ENCODE peak calls at places on chromosomes 16 and 17, in ten cellular contexts. P, A, Y, Q, T, F, R, N, W and X are unnamed samples.

GRCh38 chr17:16882243-16882925 is 89.5 kb downstream of the TNFRSF13B start:
- DNase-seq in A (no peak), P (no peak), Q (no peak), N (peak), Y (no peak), T (no peak), F (no peak), W (no peak), R (no peak), X (no peak)

GRCh38 chr16:52603015-52603414 is 56.1 kb upstream of the TOX3 start:
- DNase-seq in R (no peak), Q (no peak), A (no peak), W (no peak), Y (no peak), N (no peak), P (peak), T (no peak), F (no peak), X (no peak)

GRCh38 chr17:57662021-57662420 is 83.1 kb downstream of the CCDC182 start:
- DNase-seq in T (no peak), Q (no peak), A (no peak), P (no peak), R (no peak), W (no peak), F (no peak), Y (no peak), N (peak), X (no peak)

GRCh38 chr17:39123627-39124026 is 27.8 kb downstream of the PLXDC1 start:
- DNase-seq in R (no peak), T (no peak), W (no peak), P (no peak), Y (peak), F (no peak), N (no peak), A (no peak), Q (no peak), X (no peak)

GRCh38 chr17:73657473-73658116 is 13.3 kb upstream of the SDK2 start:
- DNase-seq in W (no peak), Q (peak), A (peak), P (peak), F (peak), N (no peak), R (no peak), Y (no peak), T (peak), X (peak)

GRCh38 chr16:82150569-82150968 is 19.5 kb downstream of the MPHOSPH6 start:
- DNase-seq in Y (no peak), N (no peak), Q (no peak), W (no peak), P (no peak), F (no peak), A (no peak), T (no peak), R (no peak), X (no peak)

GRCh38 chr17:50627782-50628601 is 6.7 kb upstream of the ABCC3 start:
- DNase-seq in W (no peak), P (peak), T (no peak), F (no peak), N (no peak), Q (no peak), Y (no peak), A (no peak), R (no peak), X (no peak)

GRCh38 chr16:79325211-79325610 is 275.3 kb downstream of the MAF start:
- DNase-seq in P (no peak), Q (no peak), N (no peak), A (no peak), T (no peak), F (no peak), Y (no peak), R (no peak), W (no peak), X (no peak)

GRCh38 chr16:11303405-11304138 is 22.4 kb upstream of the PRM1 start:
- DNase-seq in R (no peak), Y (no peak), A (no peak), P (no peak), T (peak), N (no peak), W (no peak), Q (no peak), F (no peak), X (no peak)

GRCh38 chr17:38750312-38751121 is 2.0 kb upstream of the PSMB3 start:
- DNase-seq in R (peak), T (no peak), W (no peak), F (peak), N (peak), Q (no peak), Y (no peak), P (no peak), A (peak), X (no peak)

GRCh38 chr17:58734040-58734439 is 21.6 kb upstream of the PPM1E start:
- DNase-seq in A (no peak), Q (no peak), W (no peak), F (no peak), P (no peak), N (no peak), T (no peak), R (no peak), Y (no peak), X (no peak)

GRCh38 chr17:7513850-7514419 is 29.8 kb downstream of the POLR2A start:
- DNase-seq in T (peak), R (no peak), P (no peak), N (no peak), A (no peak), W (no peak), Y (no peak), F (no peak), Q (no peak), X (no peak)

GRCh38 chr17:45355087-45355486 is 38.3 kb upstream of the MAP3K14 start:
- DNase-seq in Y (no peak), F (no peak), T (no peak), A (no peak), P (no peak), W (no peak), N (peak), Q (no peak), R (no peak), X (no peak)

GRCh38 chr16:89860747-89861304 is 12.6 kb upstream of the TCF25 start:
- DNase-seq in R (peak), W (peak), A (peak), T (peak), N (peak), F (peak), Q (peak), P (peak), Y (peak), X (peak)

GRCh38 chr17:65270932-65271700 is 133.9 kb downstream of the RGS9 start:
- DNase-seq in P (no peak), F (no peak), A (no peak), N (no peak), T (no peak), Q (no peak), R (no peak), W (no peak), Y (no peak), X (no peak)

GRCh38 chr17:149231-149630 is 11.9 kb downstream of the SCGB1C2 start:
- DNase-seq in F (peak), N (peak), A (peak), R (no peak), T (no peak), Q (no peak), W (no peak), P (no peak), Y (peak), X (peak)

GRCh38 chr17:45172541-45173286 is 11.0 kb downstream of the HEXIM2 start:
- DNase-seq in Q (peak), R (peak), T (no peak), A (peak), N (peak), F (peak), Y (peak), W (peak), P (peak), X (peak)

GRCh38 chr17:44186307-44187130 is at the start of gene TMUB2:
- DNase-seq in P (peak), Q (peak), N (peak), W (peak), F (peak), R (peak), T (peak), A (peak), Y (peak), X (peak)

GRCh38 chr16:68281368-68282063 is 17.2 kb downstream of the SLC7A6 start:
- DNase-seq in P (no peak), W (no peak), N (no peak), Y (peak), Q (no peak), R (no peak), F (no peak), A (no peak), T (no peak), X (no peak)

GRCh38 chr17:29838961-29839360 is 91.1 kb downstream of the SSH2 start:
- DNase-seq in N (no peak), T (no peak), P (no peak), F (peak), W (no peak), Q (no peak), A (peak), R (peak), Y (no peak), X (no peak)

GRCh38 chr16:35714665-35715064 is 2255.3 kb downstream of the TP53TG3F start:
- DNase-seq in Y (no peak), R (no peak), W (no peak), F (no peak), T (no peak), Q (no peak), N (no peak), P (no peak), A (no peak), X (no peak)

GRCh38 chr17:40563371-40564052 is 1.8 kb downstream of the CCR7 start:
- DNase-seq in Y (no peak), F (no peak), W (no peak), R (no peak), Q (no peak), T (no peak), N (no peak), P (no peak), A (no peak), X (no peak)

GRCh38 chr17:39225308-39225973 is at the start of gene STAC2:
- DNase-seq in T (no peak), Q (no peak), Y (no peak), W (no peak), A (no peak), P (no peak), R (no peak), F (no peak), N (peak), X (no peak)

GRCh38 chr16:87550510-87550961 is 51.8 kb upstream of the JPH3 start:
- DNase-seq in T (peak), P (peak), A (peak), Y (peak), F (peak), Q (no peak), N (peak), W (no peak), R (no peak), X (no peak)

GRCh38 chr16:73166394-73166971 is 118.6 kb upstream of the ZFHX3 start:
- DNase-seq in Y (no peak), T (no peak), N (no peak), Q (no peak), P (no peak), A (peak), W (no peak), R (no peak), F (no peak), X (no peak)

GRCh38 chr16:83068686-83069085 is 441.9 kb downstream of the CDH13 start:
- DNase-seq in F (no peak), Y (no peak), T (no peak), W (no peak), N (no peak), A (no peak), R (peak), P (no peak), Q (no peak), X (no peak)

GRCh38 chr17:13740692-13741091 is 139.0 kb upstream of the HS3ST3A1 start:
- DNase-seq in R (no peak), P (no peak), Y (no peak), N (no peak), Q (no peak), W (no peak), T (no peak), F (no peak), A (no peak), X (no peak)

GRCh38 chr16:10368984-10369551 is 16.8 kb upstream of the ATF7IP2 start:
- DNase-seq in R (no peak), A (no peak), W (no peak), Q (no peak), F (no peak), T (no peak), Y (no peak), N (no peak), P (no peak), X (no peak)

DNA sequence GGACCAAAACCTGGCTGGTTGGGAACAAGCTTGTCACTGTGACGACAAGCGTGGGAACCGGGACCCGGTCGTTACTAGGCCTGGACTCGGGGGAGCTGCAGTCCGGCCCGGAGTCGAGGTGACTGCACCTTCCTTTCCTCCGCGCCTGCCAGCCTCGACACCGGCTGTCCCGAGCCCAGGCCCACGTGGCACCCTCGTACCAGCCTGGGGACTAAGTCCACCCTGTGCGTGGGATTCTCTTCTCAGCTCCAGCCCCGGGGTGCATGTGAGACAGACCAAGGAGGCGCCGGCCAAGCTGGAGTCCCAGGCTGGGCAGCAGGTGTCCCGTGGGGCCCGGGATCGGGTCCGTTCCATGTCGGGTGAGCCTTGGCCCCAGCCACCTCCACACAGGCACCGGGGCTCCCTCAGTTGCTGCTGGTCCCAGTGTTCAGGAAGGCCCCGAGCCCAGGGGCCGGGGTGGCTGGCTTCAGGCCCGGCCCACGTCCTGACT is 31.6 kb downstream of the TSC2 start:
- DNase-seq in F (no peak), A (no peak), N (no peak), Y (no peak), W (no peak), Q (no peak), R (no peak), P (no peak), T (no peak), X (no peak)
- TF ChIP-seq POLR2A in F (no peak), A (no peak), N (no peak), Y (no peak), W (no peak), Q (no peak), R (no peak), P (no peak), T (no peak), X (no peak)

GRCh38 chr17:2869604-2870003 is 73.4 kb downstream of the RAP1GAP2 start:
- DNase-seq in R (no peak), Q (no peak), A (no peak), T (no peak), P (no peak), F (no peak), N (no peak), W (no peak), Y (no peak), X (no peak)
- H3K27ac ChIP-seq in R (no peak), Q (no peak), A (no peak), T (no peak), P (no peak), F (no peak), N (no peak), W (no peak), Y (no peak), X (no peak)

DNA sequence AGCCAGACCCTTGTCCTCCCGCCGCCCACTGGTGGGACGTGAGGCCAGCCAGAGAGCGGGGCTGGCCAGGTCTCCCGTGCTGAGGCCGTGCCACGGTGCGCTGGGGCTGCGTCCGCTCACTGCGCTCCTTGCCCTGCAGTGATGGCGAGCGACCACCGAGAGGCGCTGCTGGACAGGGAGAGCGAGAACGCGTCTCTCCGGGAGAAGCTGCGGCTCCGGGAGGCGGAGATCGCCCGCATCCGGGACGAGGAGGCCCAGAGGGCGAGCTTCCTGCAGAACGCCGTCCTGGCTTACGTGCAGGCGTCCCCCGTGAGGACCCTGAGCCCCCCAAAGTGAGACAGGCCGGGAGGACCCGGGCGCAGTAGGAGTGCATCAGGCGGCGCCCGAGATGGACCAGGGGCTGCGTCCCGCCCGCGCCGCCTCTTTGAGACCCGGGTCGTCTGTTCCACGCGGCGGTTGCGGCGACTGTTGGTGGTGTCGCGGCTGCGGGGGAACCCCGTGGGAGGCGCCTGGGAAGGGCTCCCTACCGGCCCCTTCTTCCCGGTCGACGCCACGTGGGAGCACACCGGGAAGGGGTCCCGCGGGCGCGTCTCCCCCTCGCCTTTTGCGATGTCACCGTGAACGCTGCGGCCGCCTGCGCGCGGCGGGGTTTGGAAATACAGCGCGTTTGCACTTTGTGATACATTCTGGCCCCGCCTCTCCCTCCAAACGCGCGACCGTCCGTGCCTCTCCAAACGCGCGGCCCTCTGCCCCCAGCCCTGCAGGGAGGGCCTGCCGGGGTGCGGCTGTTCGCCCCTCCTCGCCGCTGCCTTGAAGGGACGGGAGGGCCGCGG is 792 bp upstream of the RAC3 start:
- DNase-seq in Q (peak), P (peak), W (peak), F (peak), A (peak), T (peak), N (peak), R (peak), Y (peak), X (peak)
- TF ChIP-seq POLR2A in Q (no peak), P (peak), W (no peak), F (no peak), A (no peak), T (peak), N (no peak), R (no peak), Y (no peak), X (no peak)

GRCh38 chr16:55475919-55476318 is 3.1 kb upstream of the MMP2 start:
- DNase-seq in P (no peak), W (peak), T (no peak), F (no peak), R (no peak), N (no peak), Y (peak), Q (no peak), A (no peak), X (no peak)
- H3K27ac ChIP-seq in P (peak), W (peak), T (no peak), F (no peak), R (no peak), N (no peak), Y (peak), Q (no peak), A (peak), X (peak)

DNA sequence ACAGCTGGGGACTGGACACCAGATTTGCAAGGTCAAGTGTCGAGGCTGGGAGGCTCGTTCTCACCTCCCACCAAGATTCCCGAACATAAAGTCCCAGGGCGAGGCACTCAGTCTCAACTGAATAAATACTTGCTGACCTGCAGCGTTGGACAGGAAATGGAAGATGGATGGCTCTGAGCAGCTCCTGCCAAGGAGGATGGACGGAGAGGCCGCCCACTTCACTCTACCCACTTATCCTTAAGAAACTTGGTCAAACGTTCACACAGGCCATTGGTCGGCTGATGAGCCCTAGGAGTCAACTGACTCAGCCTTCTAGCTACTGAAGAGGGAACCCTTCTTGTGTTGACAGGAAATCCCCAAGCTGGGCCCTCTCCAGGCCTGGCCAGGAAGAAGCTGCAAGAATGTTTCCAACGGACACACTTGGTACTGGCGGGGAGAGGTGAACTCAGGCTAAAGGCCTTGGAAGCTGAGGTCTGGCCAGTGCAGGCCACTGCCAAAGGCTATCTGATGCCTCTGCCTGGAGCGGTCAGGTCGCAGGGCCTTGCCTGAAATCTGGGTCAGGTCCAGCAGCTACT is 50.0 kb downstream of the VAC14 start:
- DNase-seq in W (peak), N (no peak), T (no peak), Y (peak), F (no peak), A (peak), Q (no peak), P (peak), R (peak), X (peak)
- TF ChIP-seq POLR2A in W (no peak), N (no peak), T (no peak), Y (no peak), F (no peak), A (no peak), Q (no peak), P (no peak), R (no peak), X (no peak)

DNA sequence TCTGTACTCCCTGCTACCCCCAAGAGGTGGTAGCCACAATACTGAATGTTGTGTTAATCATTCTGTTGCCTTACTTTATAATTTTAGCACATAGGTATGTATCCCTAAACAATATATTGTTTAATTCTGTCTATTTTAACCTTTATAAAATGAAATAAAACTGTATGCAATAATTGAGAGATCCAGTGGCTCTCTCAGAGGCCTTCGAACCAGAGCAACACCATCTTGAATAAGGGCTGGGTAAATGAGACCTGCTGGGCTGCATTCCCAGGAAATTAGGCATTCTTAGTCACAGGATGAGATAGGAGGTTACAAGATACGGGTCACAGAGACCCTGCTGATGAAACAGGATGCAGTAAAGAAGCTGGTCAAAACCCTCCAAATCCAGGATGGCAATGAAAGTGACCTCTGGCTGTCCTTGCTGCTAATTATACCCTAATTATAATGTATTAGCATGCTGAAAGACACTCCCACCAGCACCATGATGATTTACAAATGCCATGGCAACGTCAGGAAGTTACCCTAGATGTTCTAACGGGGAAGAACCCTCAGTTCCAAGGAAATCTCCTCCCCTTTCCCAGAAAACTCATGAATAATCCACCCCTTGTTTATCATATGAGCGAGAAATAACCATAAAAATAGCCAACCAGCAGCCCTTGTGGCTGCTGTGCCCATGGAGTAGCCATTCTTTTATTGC is 2.0 kb upstream of the CANT1 start:
- DNase-seq in T (no peak), Q (peak), F (no peak), N (peak), R (peak), Y (peak), W (no peak), P (no peak), A (no peak), X (peak)
- H3K27ac ChIP-seq in T (no peak), Q (no peak), F (no peak), N (no peak), R (no peak), Y (no peak), W (no peak), P (no peak), A (no peak), X (peak)